ENCODE peak calls at places on chromosomes 13 and 19, in six cellular contexts. C is A673, J is adipocyte, I is neural progenitor cell, L is ELR, P is AG09319. O is an unnamed sample.

GRCh38 chr19:29942404-29943261 is 594 bp downstream of the URI1 start:
- DNase-seq in P (no peak), L (peak; percentile 58), J (peak; percentile 71), I (peak; percentile 84), C (peak; percentile 70), O (peak; percentile 60)

GRCh38 chr13:46664195-46664594 is 111.2 kb downstream of the LRCH1 start:
- DNase-seq in J (no peak), I (no peak), L (no peak), P (no peak), C (no peak), O (no peak)

GRCh38 chr19:676343-677105 is at the start of gene FSTL3:
- DNase-seq in P (no peak), L (peak; percentile 40), J (peak; percentile 70), C (no peak), I (peak; percentile 52), O (peak; percentile 49)

GRCh38 chr19:47324502-47324901 is 7.5 kb upstream of the C5AR2 start:
- DNase-seq in I (no peak), J (no peak), P (no peak), L (peak; percentile 56), C (no peak), O (peak; percentile 2)

GRCh38 chr19:4224470-4224869 is 4.9 kb upstream of the EBI3 start:
- DNase-seq in L (no peak), C (no peak), P (no peak), J (no peak), I (no peak), O (no peak)

GRCh38 chr19:5447700-5448311 is 7.4 kb upstream of the ZNRF4 start:
- DNase-seq in J (no peak), I (no peak), C (peak; percentile 42), P (no peak), L (peak; percentile 19), O (peak; percentile 23)

GRCh38 chr13:35839746-35840273 is 291.4 kb downstream of the DCLK1 start:
- DNase-seq in P (no peak), I (no peak), J (no peak), C (no peak), L (no peak), O (no peak)

GRCh38 chr19:43798026-43798545 is 4.2 kb downstream of the LYPD5 start:
- DNase-seq in C (no peak), P (no peak), L (no peak), I (no peak), J (no peak), O (no peak)

GRCh38 chr19:2056810-2057192 is 5.8 kb upstream of the MKNK2 start:
- DNase-seq in P (no peak), C (no peak), J (no peak), L (no peak), I (no peak), O (no peak)

GRCh38 chr19:58091251-58091995 is 6.6 kb downstream of the ZSCAN18 start:
- DNase-seq in J (no peak), L (no peak), I (no peak), C (no peak), P (no peak), O (no peak)

GRCh38 chr19:39362682-39363657 is 20.7 kb downstream of the SAMD4B start:
- DNase-seq in L (peak; percentile 79), J (peak; percentile 65), C (no peak), I (no peak), P (no peak), O (peak; percentile 86)

GRCh38 chr13:112832811-112833210 is 136.2 kb upstream of the MCF2L start:
- DNase-seq in I (no peak), L (no peak), J (no peak), C (no peak), P (no peak), O (no peak)

GRCh38 chr19:53132231-53132991 is at the start of gene ZNF415:
- DNase-seq in L (peak; percentile 81), C (peak; percentile 76), J (peak; percentile 83), I (peak; percentile 96), P (peak; percentile 14), O (peak; percentile 68)

GRCh38 chr13:112711528-112712265 is 21.9 kb downstream of the ATP11A start:
- DNase-seq in J (peak; percentile 93), L (peak; percentile 93), P (peak; percentile 93), C (peak; percentile 75), I (peak; percentile 95), O (peak; percentile 99)

GRCh38 chr19:3665681-3666544 is 34.4 kb downstream of the PIP5K1C start:
- DNase-seq in L (peak; percentile 37), I (peak; percentile 66), C (peak; percentile 43), P (no peak), J (peak; percentile 67), O (peak; percentile 53)

GRCh38 chr19:46349311-46349993 is 2.6 kb downstream of the PPP5C start:
- DNase-seq in P (no peak), J (no peak), I (no peak), L (no peak), C (no peak), O (no peak)

GRCh38 chr13:42702726-42703125 is 78.7 kb upstream of the FAM216B start:
- DNase-seq in P (no peak), L (no peak), C (no peak), J (no peak), I (no peak), O (no peak)

GRCh38 chr13:110856941-110857835 is 57.7 kb downstream of the ANKRD10 start:
- DNase-seq in C (no peak), J (no peak), I (no peak), P (no peak), L (no peak), O (no peak)

GRCh38 chr13:25862156-25862555 is 189.7 kb downstream of the SHISA2 start:
- DNase-seq in L (no peak), C (no peak), P (no peak), J (no peak), I (no peak), O (no peak)

GRCh38 chr19:52638601-52639000 is 446 bp upstream of the ZNF83 start:
- DNase-seq in L (peak; percentile 82), C (no peak), J (peak; percentile 51), P (no peak), I (no peak), O (no peak)

GRCh38 chr19:42150940-42151339 is 18.7 kb upstream of the POU2F2 start:
- DNase-seq in L (no peak), I (peak; percentile 35), C (no peak), P (no peak), J (no peak), O (no peak)

GRCh38 chr13:109783815-109784589 is 2.4 kb downstream of the IRS2 start:
- DNase-seq in J (no peak), I (no peak), L (no peak), P (no peak), C (peak; percentile 71), O (no peak)

GRCh38 chr13:99086149-99086868 is 108.4 kb upstream of the DOCK9 start:
- DNase-seq in P (no peak), J (peak; percentile 73), I (peak; percentile 87), C (peak; percentile 55), L (peak; percentile 68), O (peak; percentile 55)

GRCh38 chr19:18775586-18776287 is 15.4 kb downstream of the COMP start:
- DNase-seq in I (no peak), J (peak; percentile 19), C (no peak), L (peak; percentile 90), P (no peak), O (peak; percentile 84)

GRCh38 chr19:3577741-3578344 is 5.1 kb downstream of the HMG20B start:
- DNase-seq in I (peak; percentile 35), J (no peak), L (no peak), P (no peak), C (no peak), O (no peak)

GRCh38 chr13:47249296-47249695 is 352.4 kb upstream of the HTR2A start:
- DNase-seq in I (no peak), J (no peak), P (no peak), C (no peak), L (no peak), O (peak; percentile 18)

GRCh38 chr13:63208811-63209210 is 1793.2 kb upstream of the PCDH20 start:
- DNase-seq in J (no peak), L (peak; percentile 29), C (no peak), P (no peak), I (no peak), O (peak; percentile 37)

GRCh38 chr19:18074192-18074591 is 12.5 kb downstream of the IL12RB1 start:
- DNase-seq in L (peak; percentile 20), C (no peak), I (no peak), P (no peak), J (no peak), O (no peak)

O was measured in EH.